ENCODE peak calls at places on chromosomes 3 and 15, in ten cellular contexts. N, Q, L, B, K, V, O, R, C and Z are unnamed samples.

GRCh38 chr3:41001556-41001955 is 197.7 kb upstream of the CTNNB1 start:
- DNase-seq in K (no peak), O (no peak), V (no peak), C (no peak), R (no peak), N (no peak), L (no peak), Q (no peak), B (no peak), Z (no peak)

GRCh38 chr15:70127288-70127746 is 29.6 kb upstream of the TLE3 start:
- DNase-seq in K (no peak), V (no peak), R (no peak), L (no peak), Q (no peak), O (no peak), C (no peak), N (peak; percentile 37), B (peak; percentile 78), Z (no peak)

GRCh38 chr3:38095687-38096483 is 41.0 kb downstream of the ACAA1 start:
- DNase-seq in V (no peak), N (no peak), L (no peak), R (no peak), B (no peak), O (no peak), K (no peak), Q (no peak), C (no peak), Z (no peak)

GRCh38 chr15:30924353-30924752 is 20.6 kb downstream of the FAN1 start:
- DNase-seq in V (no peak), K (no peak), C (no peak), O (peak; percentile 41), N (no peak), B (no peak), Q (no peak), L (peak; percentile 85), R (no peak), Z (no peak)

GRCh38 chr15:75104804-75105557 is 81.6 kb downstream of the PPCDC start:
- DNase-seq in V (no peak), B (no peak), C (no peak), K (peak; percentile 55), L (peak; percentile 82), R (peak; percentile 64), Q (no peak), N (peak; percentile 50), O (peak; percentile 78), Z (peak; percentile 2)

GRCh38 chr3:78402720-78403119 is 1362.8 kb downstream of the ROBO2 start:
- DNase-seq in C (no peak), R (no peak), V (no peak), O (no peak), K (no peak), B (no peak), N (no peak), L (no peak), Q (no peak), Z (no peak)

GRCh38 chr15:65633752-65634151 is 12.0 kb downstream of the SLC24A1 start:
- DNase-seq in N (no peak), C (no peak), V (no peak), L (no peak), B (no peak), K (no peak), R (no peak), O (no peak), Q (no peak), Z (no peak)

GRCh38 chr3:127015282-127016042 is 32.5 kb downstream of the PLXNA1 start:
- DNase-seq in K (peak; percentile 5), C (no peak), N (no peak), B (no peak), R (no peak), Q (no peak), O (no peak), L (no peak), V (no peak), Z (no peak)

GRCh38 chr15:41494922-41495735 is 1.5 kb downstream of the ITPKA start:
- DNase-seq in L (no peak), R (no peak), O (no peak), V (peak; percentile 60), N (no peak), C (no peak), Q (no peak), K (no peak), B (no peak), Z (no peak)

GRCh38 chr3:24829632-24830229 is 335.1 kb upstream of the THRB start:
- DNase-seq in Q (peak; percentile 42), O (no peak), L (no peak), C (no peak), R (no peak), K (no peak), N (peak; percentile 11), B (no peak), V (peak; percentile 50), Z (no peak)

GRCh38 chr3:154022603-154023002 is 98.6 kb upstream of the ARHGEF26 start:
- DNase-seq in C (no peak), L (no peak), R (no peak), K (no peak), V (no peak), B (no peak), Q (no peak), N (no peak), O (no peak), Z (no peak)

GRCh38 chr3:27666277-27666676 is 55.8 kb downstream of the EOMES start:
- DNase-seq in N (no peak), Q (no peak), V (no peak), B (no peak), R (no peak), C (no peak), L (peak; percentile 27), O (no peak), K (no peak), Z (no peak)

GRCh38 chr15:74785716-74786032 is 3.8 kb downstream of the CSK start:
- DNase-seq in B (peak; percentile 46), L (no peak), N (no peak), C (no peak), K (no peak), Q (no peak), O (no peak), V (no peak), R (no peak), Z (no peak)

GRCh38 chr3:192842711-192843436 is 74.8 kb downstream of the MB21D2 start:
- DNase-seq in B (no peak), K (no peak), O (no peak), Q (no peak), R (no peak), N (no peak), L (no peak), C (no peak), V (no peak), Z (no peak)

GRCh38 chr3:197031315-197032285 is 2.0 kb upstream of the MELTF start:
- DNase-seq in K (no peak), V (no peak), L (peak; percentile 96), Q (peak; percentile 83), B (peak; percentile 87), O (peak; percentile 99), C (no peak), N (peak; percentile 73), R (peak; percentile 97), Z (no peak)

GRCh38 chr15:49122541-49123062 is 32.8 kb downstream of the COPS2 start:
- DNase-seq in Q (no peak), V (no peak), N (no peak), R (no peak), K (no peak), O (no peak), L (no peak), C (no peak), B (no peak), Z (no peak)

GRCh38 chr3:194204036-194204792 is 68.3 kb downstream of the HES1 start:
- DNase-seq in C (no peak), B (no peak), K (no peak), O (no peak), R (no peak), L (no peak), Q (no peak), V (peak; percentile 51), N (no peak), Z (no peak)

GRCh38 chr3:137759505-137759904 is 4.6 kb upstream of the SOX14 start:
- DNase-seq in L (no peak), K (no peak), B (no peak), Q (no peak), V (no peak), N (no peak), C (no peak), O (no peak), R (no peak), Z (no peak)

GRCh38 chr15:87672309-87672897 is 584.1 kb downstream of the NTRK3 start:
- DNase-seq in R (peak; percentile 6), C (no peak), Q (no peak), V (no peak), L (peak; percentile 44), O (no peak), B (no peak), N (no peak), K (no peak), Z (peak; percentile 25)

GRCh38 chr3:128879991-128880390 is 571 bp downstream of the ACAD9 start:
- DNase-seq in K (no peak), C (no peak), N (no peak), O (no peak), V (no peak), Q (no peak), L (no peak), R (peak; percentile 17), B (no peak), Z (no peak)

GRCh38 chr3:128273116-128273840 is 120.0 kb downstream of the EEFSEC start:
- DNase-seq in C (no peak), N (no peak), L (no peak), B (no peak), O (no peak), V (no peak), Q (no peak), R (no peak), K (no peak), Z (no peak)

GRCh38 chr3:108564564-108564963 is 24.7 kb downstream of the CIP2A start:
- DNase-seq in K (no peak), B (no peak), L (no peak), Q (no peak), R (no peak), N (no peak), C (no peak), V (no peak), O (no peak), Z (no peak)

GRCh38 chr3:103440539-103441113 is 1005.8 kb downstream of the ZPLD1 start:
- DNase-seq in K (peak; percentile 28), L (no peak), O (no peak), C (no peak), N (no peak), R (no peak), B (no peak), V (no peak), Q (no peak), Z (no peak)

GRCh38 chr3:126380011-126380768 is 14.5 kb upstream of the CFAP100 start:
- DNase-seq in K (no peak), Q (no peak), R (no peak), O (no peak), B (peak; percentile 56), N (no peak), L (no peak), V (no peak), C (no peak), Z (no peak)

GRCh38 chr3:158748237-158748828 is 16.1 kb upstream of the RARRES1 start:
- DNase-seq in O (no peak), R (no peak), V (peak; percentile 74), K (no peak), B (no peak), N (peak; percentile 49), C (no peak), Q (peak; percentile 54), L (no peak), Z (no peak)

GRCh38 chr3:42906905-42907183 is 902 bp downstream of the ZNF662 start:
- DNase-seq in L (peak; percentile 22), N (no peak), C (no peak), V (no peak), B (no peak), K (no peak), O (no peak), R (no peak), Q (no peak), Z (no peak)

GRCh38 chr3:15557511-15557946 is 36.0 kb upstream of the COLQ start:
- DNase-seq in R (peak; percentile 33), Q (peak; percentile 71), C (no peak), O (peak; percentile 21), V (no peak), B (no peak), N (peak; percentile 66), K (peak; percentile 38), L (peak; percentile 73), Z (peak; percentile 22)

GRCh38 chr3:38560996-38561717 is 65.0 kb downstream of the EXOG start:
- DNase-seq in R (no peak), V (peak; percentile 10), L (no peak), C (no peak), Q (no peak), K (no peak), N (no peak), B (peak; percentile 45), O (no peak), Z (no peak)